ENCODE peak calls at places on chromosomes 11 and 22, in six cellular contexts. V is T-cell; A is A172; K is CD4-positive, CD25-positive, alpha-beta regulatory T cell; S is GM20000; Z is stimulated activated CD4-positive, alpha-beta T cell treated with anti-CD3 and anti-CD28 coated beads, Interleukin-12 subunit alpha, Interleukin-12 subunit beta, amount 100 ng/mL, for 4 hours. O is an unnamed sample.

GRCh38 chr22:20579273-20580120 is 72.1 kb downstream of the MED15 start:
- DNase-seq in V (no peak), A (no peak), K (no peak), S (no peak), Z (no peak), O (no peak)

GRCh38 chr22:42074153-42074750 is at the start of gene PHETA2:
- DNase-seq in V (peak), A (no peak), K (peak), S (peak), Z (peak), O (no peak)

GRCh38 chr11:89177691-89178231 is at the start of gene TYR:
- DNase-seq in V (no peak), A (no peak), K (no peak), S (no peak), Z (no peak), O (no peak)

GRCh38 chr11:79313513-79313912 is 127.3 kb downstream of the TENM4 start:
- DNase-seq in V (no peak), A (no peak), K (no peak), S (no peak), Z (no peak), O (no peak)

GRCh38 chr22:23889620-23890019 is 4.6 kb upstream of the MIF start:
- DNase-seq in V (no peak), A (no peak), K (no peak), S (no peak), Z (no peak), O (no peak)

GRCh38 chr22:16974298-16975084 is 33.5 kb downstream of the GAB4 start:
- DNase-seq in V (no peak), A (no peak), K (no peak), S (no peak), Z (no peak), O (no peak)

GRCh38 chr11:78203184-78203583 is 14.5 kb downstream of the USP35 start:
- DNase-seq in V (peak), A (no peak), K (peak), S (no peak), Z (no peak), O (no peak)

GRCh38 chr22:21824439-21824912 is 43.0 kb downstream of the MAPK1 start:
- DNase-seq in V (no peak), A (no peak), K (no peak), S (no peak), Z (no peak), O (no peak)

GRCh38 chr11:61985863-61986262 is 18.4 kb upstream of the FTH1 start:
- DNase-seq in V (no peak), A (no peak), K (no peak), S (no peak), Z (no peak), O (no peak)

GRCh38 chr22:22075382-22076163 is 93.0 kb upstream of the TOP3B start:
- DNase-seq in V (no peak), A (no peak), K (no peak), S (no peak), Z (no peak), O (no peak)

GRCh38 chr22:31090217-31091085 is 9.3 kb downstream of the SMTN start:
- DNase-seq in V (no peak), A (no peak), K (no peak), S (no peak), Z (no peak), O (no peak)

GRCh38 chr22:32644252-32645100 is 157.0 kb upstream of the TIMP3 start:
- DNase-seq in V (no peak), A (peak), K (no peak), S (no peak), Z (peak), O (no peak)

GRCh38 chr11:26753738-26754504 is 32.1 kb upstream of the SLC5A12 start:
- DNase-seq in V (no peak), A (peak), K (no peak), S (peak), Z (no peak), O (peak)

GRCh38 chr22:29167032-29167911 is 38.4 kb upstream of the EMID1 start:
- DNase-seq in V (peak), A (no peak), K (no peak), S (peak), Z (peak), O (no peak)

GRCh38 chr11:45005106-45005505 is 54.4 kb upstream of the TP53I11 start:
- DNase-seq in V (no peak), A (no peak), K (no peak), S (no peak), Z (no peak), O (no peak)

GRCh38 chr22:49142891-49143290 is 684.8 kb downstream of the BRD1 start:
- DNase-seq in V (no peak), A (no peak), K (no peak), S (no peak), Z (no peak), O (no peak)

GRCh38 chr11:43547900-43548381 is 132.6 kb upstream of the HSD17B12 start:
- DNase-seq in V (no peak), A (no peak), K (no peak), S (no peak), Z (peak), O (no peak)

GRCh38 chr11:67118059-67118766 is 850 bp upstream of the KDM2A start:
- DNase-seq in V (peak), A (no peak), K (peak), S (peak), Z (peak), O (peak)

GRCh38 chr11:22674470-22675426 is 8.3 kb downstream of the GAS2 start:
- DNase-seq in V (no peak), A (no peak), K (no peak), S (no peak), Z (no peak), O (no peak)

GRCh38 chr11:113274708-113275582 is 39.4 kb upstream of the TTC12 start:
- DNase-seq in V (no peak), A (peak), K (no peak), S (no peak), Z (no peak), O (no peak)

GRCh38 chr11:5690216-5690615 is 626 bp downstream of the TRIM22 start:
- DNase-seq in V (no peak), A (peak), K (no peak), S (no peak), Z (no peak), O (peak)

GRCh38 chr22:36386900-36387663 is 685 bp downstream of the MYH9 start:
- DNase-seq in V (no peak), A (no peak), K (peak), S (peak), Z (peak), O (peak)

GRCh38 chr22:45553333-45554039 is 50.8 kb downstream of the FBLN1 start:
- DNase-seq in V (no peak), A (peak), K (no peak), S (peak), Z (peak), O (peak)

GRCh38 chr11:114738954-114739353 is 60.6 kb downstream of the NXPE2 start:
- DNase-seq in V (no peak), A (peak), K (no peak), S (peak), Z (peak), O (peak)

GRCh38 chr22:48236261-48236660 is 1473.8 kb downstream of the TBC1D22A start:
- DNase-seq in V (no peak), A (no peak), K (no peak), S (no peak), Z (no peak), O (no peak)

GRCh38 chr11:74138572-74138971 is 32.2 kb downstream of the C2CD3 start:
- DNase-seq in V (no peak), A (peak), K (no peak), S (no peak), Z (no peak), O (no peak)

GRCh38 chr22:46580940-46581579 is 39.1 kb upstream of the GRAMD4 start:
- DNase-seq in V (no peak), A (no peak), K (no peak), S (no peak), Z (no peak), O (no peak)

GRCh38 chr22:38205261-38206128 is 3.7 kb downstream of the MAFF start:
- DNase-seq in V (no peak), A (no peak), K (no peak), S (peak), Z (no peak), O (no peak)

GRCh38 chr11:45606514-45607024 is 58.9 kb downstream of the CHST1 start:
- DNase-seq in V (no peak), A (no peak), K (no peak), S (no peak), Z (no peak), O (no peak)

GRCh38 chr11:78039919-78040671 is 17.0 kb upstream of the KCTD14 start:
- DNase-seq in V (no peak), A (peak), K (no peak), S (peak), Z (no peak), O (no peak)

GRCh38 chr11:57303990-57304579 is 20.7 kb downstream of the TNKS1BP1 start:
- DNase-seq in V (no peak), A (peak), K (no peak), S (peak), Z (no peak), O (no peak)

GRCh38 chr22:46070215-46070721 is 80.1 kb upstream of the PPARA start:
- DNase-seq in V (no peak), A (no peak), K (no peak), S (no peak), Z (peak), O (no peak)

GRCh38 chr22:43476751-43477150 is 64.9 kb downstream of the MPPED1 start:
- DNase-seq in V (no peak), A (no peak), K (no peak), S (no peak), Z (no peak), O (no peak)

GRCh38 chr22:49215840-49216239 is 611.8 kb downstream of the BRD1 start:
- DNase-seq in V (no peak), A (no peak), K (no peak), S (no peak), Z (no peak), O (no peak)

GRCh38 chr11:94171693-94172440 is 43.2 kb downstream of the PANX1 start:
- DNase-seq in V (no peak), A (no peak), K (no peak), S (peak), Z (peak), O (no peak)

GRCh38 chr11:69825037-69825834 is 6.0 kb upstream of the FGF3 start:
- DNase-seq in V (no peak), A (peak), K (no peak), S (no peak), Z (no peak), O (no peak)

GRCh38 chr11:10898003-10898762 is 40.3 kb upstream of the ZBED5 start:
- DNase-seq in V (no peak), A (no peak), K (no peak), S (no peak), Z (no peak), O (no peak)

GRCh38 chr22:20566420-20567260 is 59.2 kb downstream of the MED15 start:
- DNase-seq in V (peak), A (peak), K (peak), S (no peak), Z (peak), O (no peak)